ENCODE peak calls at places on chromosomes 11 and 22, in eight cellular contexts. One of them, this sample, is unnamed.

GRCh38 chr11:12248330-12248729 is 129.0 kb upstream of the PARVA start:
- DNase-seq in left lung: peak
- DNase-seq in GM23248: no peak
- DNase-seq in CD4-positive, CD25-positive, alpha-beta regulatory T cell: no peak
- DNase-seq in cardiac muscle cell: no peak
- DNase-seq in CD8-positive, alpha-beta memory T cell: no peak
- DNase-seq in Peyer's patch: peak
- DNase-seq in testis: peak
- DNase-seq in this sample: peak

GRCh38 chr22:27800250-27801131 is 1.1 kb downstream of the MN1 start:
- DNase-seq in CD4-positive, CD25-positive, alpha-beta regulatory T cell: no peak
- DNase-seq in GM23248: peak
- DNase-seq in cardiac muscle cell: peak
- DNase-seq in testis: no peak
- DNase-seq in left lung: no peak
- DNase-seq in CD8-positive, alpha-beta memory T cell: no peak
- DNase-seq in Peyer's patch: no peak
- DNase-seq in this sample: no peak

GRCh38 chr11:2793781-2794418 is 91.7 kb downstream of the CDKN1C start:
- DNase-seq in CD4-positive, CD25-positive, alpha-beta regulatory T cell: no peak
- DNase-seq in testis: no peak
- DNase-seq in GM23248: no peak
- DNase-seq in CD8-positive, alpha-beta memory T cell: no peak
- DNase-seq in Peyer's patch: peak
- DNase-seq in cardiac muscle cell: no peak
- DNase-seq in left lung: peak
- DNase-seq in this sample: no peak

GRCh38 chr22:22037740-22038139 is 55.2 kb upstream of the TOP3B start:
- DNase-seq in testis: no peak
- DNase-seq in CD4-positive, CD25-positive, alpha-beta regulatory T cell: no peak
- DNase-seq in GM23248: peak
- DNase-seq in cardiac muscle cell: no peak
- DNase-seq in left lung: no peak
- DNase-seq in CD8-positive, alpha-beta memory T cell: no peak
- DNase-seq in Peyer's patch: no peak
- DNase-seq in this sample: no peak

GRCh38 chr11:71286701-71287643 is 34.6 kb upstream of the SHANK2 start:
- DNase-seq in testis: no peak
- DNase-seq in GM23248: peak
- DNase-seq in CD4-positive, CD25-positive, alpha-beta regulatory T cell: no peak
- DNase-seq in left lung: peak
- DNase-seq in CD8-positive, alpha-beta memory T cell: no peak
- DNase-seq in Peyer's patch: peak
- DNase-seq in cardiac muscle cell: no peak
- DNase-seq in this sample: peak

GRCh38 chr11:80197155-80197554 is 756.3 kb upstream of the TENM4 start:
- DNase-seq in left lung: no peak
- DNase-seq in testis: no peak
- DNase-seq in GM23248: no peak
- DNase-seq in CD8-positive, alpha-beta memory T cell: no peak
- DNase-seq in cardiac muscle cell: no peak
- DNase-seq in CD4-positive, CD25-positive, alpha-beta regulatory T cell: no peak
- DNase-seq in Peyer's patch: no peak
- DNase-seq in this sample: no peak

GRCh38 chr22:23353696-23354095 is 173.4 kb downstream of the BCR start:
- DNase-seq in GM23248: no peak
- DNase-seq in testis: no peak
- DNase-seq in CD8-positive, alpha-beta memory T cell: no peak
- DNase-seq in cardiac muscle cell: no peak
- DNase-seq in left lung: no peak
- DNase-seq in Peyer's patch: no peak
- DNase-seq in CD4-positive, CD25-positive, alpha-beta regulatory T cell: no peak
- DNase-seq in this sample: no peak

GRCh38 chr11:11607772-11608171 is 14.0 kb downstream of the GALNT18 start:
- DNase-seq in Peyer's patch: no peak
- DNase-seq in left lung: no peak
- DNase-seq in CD8-positive, alpha-beta memory T cell: no peak
- DNase-seq in cardiac muscle cell: no peak
- DNase-seq in CD4-positive, CD25-positive, alpha-beta regulatory T cell: no peak
- DNase-seq in GM23248: peak
- DNase-seq in testis: no peak
- DNase-seq in this sample: no peak

GRCh38 chr11:65013692-65014145 is 241 bp upstream of the ARL2 start:
- DNase-seq in GM23248: peak
- DNase-seq in CD4-positive, CD25-positive, alpha-beta regulatory T cell: peak
- DNase-seq in left lung: peak
- DNase-seq in testis: peak
- DNase-seq in CD8-positive, alpha-beta memory T cell: peak
- DNase-seq in Peyer's patch: peak
- DNase-seq in cardiac muscle cell: peak
- DNase-seq in this sample: peak

GRCh38 chr11:89495951-89496350 is 4.8 kb upstream of the NOX4 start:
- DNase-seq in Peyer's patch: no peak
- DNase-seq in GM23248: peak
- DNase-seq in left lung: no peak
- DNase-seq in CD4-positive, CD25-positive, alpha-beta regulatory T cell: no peak
- DNase-seq in CD8-positive, alpha-beta memory T cell: no peak
- DNase-seq in cardiac muscle cell: no peak
- DNase-seq in testis: no peak
- DNase-seq in this sample: no peak

GRCh38 chr22:36822581-36822980 is 5.7 kb upstream of the PVALB start:
- DNase-seq in CD4-positive, CD25-positive, alpha-beta regulatory T cell: no peak
- DNase-seq in Peyer's patch: no peak
- DNase-seq in testis: no peak
- DNase-seq in GM23248: no peak
- DNase-seq in CD8-positive, alpha-beta memory T cell: no peak
- DNase-seq in cardiac muscle cell: no peak
- DNase-seq in left lung: no peak
- DNase-seq in this sample: no peak

GRCh38 chr11:65434057-65434666 is 11.6 kb downstream of the NEAT1 start:
- DNase-seq in Peyer's patch: no peak
- DNase-seq in GM23248: peak
- DNase-seq in left lung: peak
- DNase-seq in testis: peak
- DNase-seq in CD8-positive, alpha-beta memory T cell: no peak
- DNase-seq in cardiac muscle cell: no peak
- DNase-seq in CD4-positive, CD25-positive, alpha-beta regulatory T cell: no peak
- DNase-seq in this sample: no peak

GRCh38 chr11:10051868-10052586 is 242.0 kb downstream of the SBF2 start:
- DNase-seq in Peyer's patch: no peak
- DNase-seq in left lung: no peak
- DNase-seq in GM23248: no peak
- DNase-seq in cardiac muscle cell: no peak
- DNase-seq in CD4-positive, CD25-positive, alpha-beta regulatory T cell: no peak
- DNase-seq in CD8-positive, alpha-beta memory T cell: no peak
- DNase-seq in testis: no peak
- DNase-seq in this sample: no peak

GRCh38 chr22:43199541-43199940 is 12.6 kb upstream of the TTLL12 start:
- DNase-seq in CD4-positive, CD25-positive, alpha-beta regulatory T cell: no peak
- DNase-seq in testis: no peak
- DNase-seq in left lung: no peak
- DNase-seq in CD8-positive, alpha-beta memory T cell: no peak
- DNase-seq in cardiac muscle cell: no peak
- DNase-seq in Peyer's patch: no peak
- DNase-seq in GM23248: no peak
- DNase-seq in this sample: no peak

GRCh38 chr22:34105461-34106062 is 185.3 kb upstream of the LARGE1 start:
- DNase-seq in GM23248: peak
- DNase-seq in testis: peak
- DNase-seq in CD8-positive, alpha-beta memory T cell: no peak
- DNase-seq in Peyer's patch: peak
- DNase-seq in CD4-positive, CD25-positive, alpha-beta regulatory T cell: no peak
- DNase-seq in left lung: peak
- DNase-seq in cardiac muscle cell: peak
- DNase-seq in this sample: peak

GRCh38 chr11:120877746-120878365 is 146.0 kb upstream of the TBCEL start:
- DNase-seq in CD8-positive, alpha-beta memory T cell: no peak
- DNase-seq in cardiac muscle cell: peak
- DNase-seq in Peyer's patch: no peak
- DNase-seq in CD4-positive, CD25-positive, alpha-beta regulatory T cell: no peak
- DNase-seq in testis: no peak
- DNase-seq in left lung: no peak
- DNase-seq in GM23248: no peak
- DNase-seq in this sample: no peak

GRCh38 chr11:33722579-33723234 is 13.5 kb downstream of the CD59 start:
- DNase-seq in GM23248: peak
- DNase-seq in CD4-positive, CD25-positive, alpha-beta regulatory T cell: no peak
- DNase-seq in left lung: peak
- DNase-seq in CD8-positive, alpha-beta memory T cell: no peak
- DNase-seq in cardiac muscle cell: no peak
- DNase-seq in Peyer's patch: no peak
- DNase-seq in testis: no peak
- DNase-seq in this sample: no peak

GRCh38 chr22:20399866-20400605 is 6.1 kb downstream of the ZNF74 start:
- DNase-seq in testis: no peak
- DNase-seq in CD8-positive, alpha-beta memory T cell: no peak
- DNase-seq in CD4-positive, CD25-positive, alpha-beta regulatory T cell: no peak
- DNase-seq in Peyer's patch: no peak
- DNase-seq in GM23248: no peak
- DNase-seq in left lung: no peak
- DNase-seq in cardiac muscle cell: no peak
- DNase-seq in this sample: no peak

GRCh38 chr11:12122083-12122482 is 11.7 kb downstream of the MICAL2 start:
- DNase-seq in GM23248: peak
- DNase-seq in CD4-positive, CD25-positive, alpha-beta regulatory T cell: no peak
- DNase-seq in testis: no peak
- DNase-seq in left lung: no peak
- DNase-seq in Peyer's patch: no peak
- DNase-seq in CD8-positive, alpha-beta memory T cell: no peak
- DNase-seq in cardiac muscle cell: no peak
- DNase-seq in this sample: no peak

DNA sequence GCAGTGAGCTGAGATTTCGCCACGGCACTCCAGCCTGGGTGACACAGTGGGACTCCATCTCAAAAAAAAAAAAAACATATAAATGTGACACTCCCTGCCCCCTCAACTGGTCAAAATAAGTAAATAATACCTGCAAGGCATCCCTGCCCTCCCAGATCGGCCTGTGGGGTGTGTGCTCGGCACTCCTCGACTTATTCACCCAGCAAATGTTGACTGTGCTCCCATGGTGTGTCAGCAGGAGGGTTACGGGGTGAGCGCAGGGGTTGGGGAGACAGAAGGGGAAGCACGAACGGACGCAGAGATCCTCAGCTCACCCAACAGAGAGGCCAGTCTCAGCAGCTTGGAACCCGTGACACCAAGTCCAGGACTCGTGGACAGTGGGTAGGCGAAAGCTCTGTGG is 1.7 kb upstream of the ADM2 start:
- DNase-seq in CD4-positive, CD25-positive, alpha-beta regulatory T cell: no peak
- DNase-seq in GM23248: no peak
- DNase-seq in CD8-positive, alpha-beta memory T cell: no peak
- DNase-seq in cardiac muscle cell: no peak
- DNase-seq in Peyer's patch: no peak
- DNase-seq in testis: no peak
- DNase-seq in left lung: no peak
- DNase-seq in this sample: no peak
- H3K27ac ChIP-seq in CD4-positive, CD25-positive, alpha-beta regulatory T cell: no peak
- H3K27ac ChIP-seq in GM23248: no peak
- H3K27ac ChIP-seq in CD8-positive, alpha-beta memory T cell: no peak
- H3K27ac ChIP-seq in cardiac muscle cell: no peak
- H3K27ac ChIP-seq in Peyer's patch: no peak
- H3K27ac ChIP-seq in testis: no peak
- H3K27ac ChIP-seq in left lung: no peak
- H3K27ac ChIP-seq in this sample: no peak

DNA sequence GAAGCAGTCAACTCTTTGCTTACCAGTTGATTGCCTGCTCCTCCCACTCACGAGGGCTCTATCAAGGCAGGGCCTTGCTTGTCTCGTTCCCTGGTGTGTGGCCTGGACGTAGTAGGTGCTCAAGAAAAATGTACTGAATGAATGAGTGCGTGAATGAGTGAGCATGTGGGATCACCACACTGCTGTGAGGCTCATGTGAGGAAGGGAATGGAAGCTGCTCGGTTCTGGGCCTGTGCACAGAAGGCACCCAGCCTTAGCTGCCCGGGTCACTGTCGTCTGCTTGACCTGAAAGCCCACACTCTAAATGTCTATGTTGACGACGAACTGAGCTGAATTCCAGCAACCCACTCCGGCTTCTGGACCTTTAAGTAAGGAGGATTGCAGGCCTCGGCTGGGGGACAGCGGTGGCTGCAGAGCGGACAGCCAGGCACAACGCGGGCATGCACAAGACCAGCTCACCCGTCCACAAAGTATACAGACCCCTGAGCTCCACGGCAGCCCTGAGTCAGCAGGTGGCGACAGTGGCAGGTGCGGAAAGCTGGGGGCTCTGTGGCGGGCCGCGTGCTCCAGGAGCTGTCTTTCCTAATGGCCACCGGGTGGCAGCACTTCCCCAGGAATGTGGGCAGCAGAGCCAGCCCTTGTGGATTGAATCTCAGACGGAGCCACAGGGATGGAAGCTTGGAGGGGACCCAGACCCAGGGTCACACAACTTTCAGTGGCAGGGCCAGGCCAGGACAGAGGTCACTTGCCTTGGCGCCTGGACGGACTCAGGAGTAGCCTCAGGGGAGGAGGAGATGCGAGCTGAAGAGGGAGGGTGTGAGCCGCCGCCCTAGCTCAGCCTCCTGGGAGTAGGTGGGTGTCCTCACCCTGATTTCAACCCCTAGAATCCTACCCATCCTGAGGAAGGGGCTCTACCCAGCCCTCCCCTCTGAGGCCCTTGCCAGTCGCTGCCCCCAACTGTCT is 5.0 kb upstream of the PICK1 start:
- DNase-seq in testis: peak
- DNase-seq in cardiac muscle cell: peak
- DNase-seq in Peyer's patch: peak
- DNase-seq in CD4-positive, CD25-positive, alpha-beta regulatory T cell: peak
- DNase-seq in left lung: peak
- DNase-seq in GM23248: peak
- DNase-seq in CD8-positive, alpha-beta memory T cell: peak
- DNase-seq in this sample: peak
- H3K27ac ChIP-seq in testis: no peak
- H3K27ac ChIP-seq in cardiac muscle cell: no peak
- H3K27ac ChIP-seq in Peyer's patch: no peak
- H3K27ac ChIP-seq in CD4-positive, CD25-positive, alpha-beta regulatory T cell: no peak
- H3K27ac ChIP-seq in left lung: no peak
- H3K27ac ChIP-seq in GM23248: no peak
- H3K27ac ChIP-seq in CD8-positive, alpha-beta memory T cell: no peak
- H3K27ac ChIP-seq in this sample: peak

GRCh38 chr11:111635706-111636045 is 33.4 kb downstream of the SIK2 start:
- DNase-seq in CD8-positive, alpha-beta memory T cell: no peak
- DNase-seq in testis: peak
- DNase-seq in Peyer's patch: no peak
- DNase-seq in CD4-positive, CD25-positive, alpha-beta regulatory T cell: no peak
- DNase-seq in cardiac muscle cell: no peak
- DNase-seq in left lung: no peak
- DNase-seq in GM23248: peak
- DNase-seq in this sample: no peak
- H3K27ac ChIP-seq in CD8-positive, alpha-beta memory T cell: no peak
- H3K27ac ChIP-seq in testis: peak
- H3K27ac ChIP-seq in Peyer's patch: peak
- H3K27ac ChIP-seq in CD4-positive, CD25-positive, alpha-beta regulatory T cell: peak
- H3K27ac ChIP-seq in cardiac muscle cell: no peak
- H3K27ac ChIP-seq in left lung: peak
- H3K27ac ChIP-seq in GM23248: peak
- H3K27ac ChIP-seq in this sample: peak

GRCh38 chr22:39290248-39290720 is 29.1 kb downstream of the RPL3 start:
- DNase-seq in GM23248: no peak
- DNase-seq in left lung: no peak
- DNase-seq in testis: no peak
- DNase-seq in cardiac muscle cell: no peak
- DNase-seq in CD8-positive, alpha-beta memory T cell: no peak
- DNase-seq in Peyer's patch: no peak
- DNase-seq in CD4-positive, CD25-positive, alpha-beta regulatory T cell: no peak
- DNase-seq in this sample: no peak
- H3K27ac ChIP-seq in GM23248: no peak
- H3K27ac ChIP-seq in left lung: no peak
- H3K27ac ChIP-seq in testis: peak
- H3K27ac ChIP-seq in cardiac muscle cell: no peak
- H3K27ac ChIP-seq in CD8-positive, alpha-beta memory T cell: no peak
- H3K27ac ChIP-seq in Peyer's patch: no peak
- H3K27ac ChIP-seq in CD4-positive, CD25-positive, alpha-beta regulatory T cell: no peak
- H3K27ac ChIP-seq in this sample: no peak

GRCh38 chr22:45207981-45208664 is 32.6 kb downstream of the KIAA0930 start:
- DNase-seq in Peyer's patch: no peak
- DNase-seq in CD4-positive, CD25-positive, alpha-beta regulatory T cell: no peak
- DNase-seq in testis: no peak
- DNase-seq in left lung: no peak
- DNase-seq in GM23248: peak
- DNase-seq in CD8-positive, alpha-beta memory T cell: no peak
- DNase-seq in cardiac muscle cell: no peak
- DNase-seq in this sample: no peak
- H3K27ac ChIP-seq in Peyer's patch: no peak
- H3K27ac ChIP-seq in CD4-positive, CD25-positive, alpha-beta regulatory T cell: no peak
- H3K27ac ChIP-seq in testis: no peak
- H3K27ac ChIP-seq in left lung: no peak
- H3K27ac ChIP-seq in GM23248: no peak
- H3K27ac ChIP-seq in CD8-positive, alpha-beta memory T cell: no peak
- H3K27ac ChIP-seq in cardiac muscle cell: no peak
- H3K27ac ChIP-seq in this sample: peak

This sample was measured in substantia nigra.